ENCODE peak calls at places on chromosomes 13 and 19, in four cellular contexts. Z, H, F and M are unnamed samples.

GRCh38 chr13:23547000-23547590 is 23.1 kb upstream of the TNFRSF19 start:
- DNase-seq in Z (peak), H (peak), F (peak), M (peak)

GRCh38 chr19:45657520-45658163 is 10.4 kb upstream of the GIPR start:
- DNase-seq in Z (no peak), H (no peak), F (no peak), M (no peak)

GRCh38 chr13:59494560-59494970 is 669.2 kb downstream of the DIAPH3 start:
- DNase-seq in Z (peak), H (no peak), F (no peak), M (no peak)

GRCh38 chr13:34779171-34779570 is 162.9 kb upstream of the NBEA start:
- DNase-seq in Z (peak), H (peak), F (no peak), M (no peak)

GRCh38 chr13:35699805-35700204 is 223.3 kb upstream of the MAB21L1 start:
- DNase-seq in Z (no peak), H (no peak), F (no peak), M (no peak)

GRCh38 chr13:50914848-50915247 is 5.3 kb downstream of the RNASEH2B start:
- DNase-seq in Z (peak), H (peak), F (no peak), M (no peak)

GRCh38 chr19:2701361-2702169 is 929 bp downstream of the GNG7 start:
- DNase-seq in Z (no peak), H (no peak), F (no peak), M (no peak)

GRCh38 chr19:43675269-43675879 is 5.4 kb upstream of the PLAUR start:
- DNase-seq in Z (peak), H (peak), F (no peak), M (no peak)

GRCh38 chr13:62129000-62129551 is 713.4 kb upstream of the PCDH20 start:
- DNase-seq in Z (no peak), H (no peak), F (no peak), M (no peak)

GRCh38 chr19:55603115-55603514 is 2.3 kb upstream of the ZNF865 start:
- DNase-seq in Z (no peak), H (no peak), F (no peak), M (no peak)

GRCh38 chr13:61414686-61415664 is 674 bp downstream of the PCDH20 start:
- DNase-seq in Z (peak), H (peak), F (no peak), M (no peak)

GRCh38 chr19:7292950-7293794 is 1.0 kb downstream of the INSR start:
- DNase-seq in Z (no peak), H (no peak), F (peak), M (no peak)

GRCh38 chr13:42333613-42334328 is 61.8 kb downstream of the AKAP11 start:
- DNase-seq in Z (peak), H (peak), F (no peak), M (no peak)

GRCh38 chr13:36548129-36548528 is 115.8 kb downstream of the CCNA1 start:
- DNase-seq in Z (no peak), H (no peak), F (no peak), M (no peak)

GRCh38 chr13:49308104-49308875 is 60.6 kb downstream of the CDADC1 start:
- DNase-seq in Z (peak), H (no peak), F (peak), M (no peak)

GRCh38 chr19:16739546-16739945 is 19.9 kb downstream of the NWD1 start:
- DNase-seq in Z (no peak), H (no peak), F (no peak), M (no peak)

GRCh38 chr13:97798836-97799235 is 154.6 kb upstream of the IPO5 start:
- DNase-seq in Z (peak), H (no peak), F (no peak), M (no peak)

GRCh38 chr19:13961826-13962737 is 9.8 kb downstream of the DCAF15 start:
- DNase-seq in Z (no peak), H (no peak), F (no peak), M (no peak)

GRCh38 chr13:25688524-25688923 is 316.8 kb downstream of the ATP8A2 start:
- DNase-seq in Z (no peak), H (no peak), F (no peak), M (peak)